ENCODE peak calls at places on chromosome 21, in eight cellular contexts. One of them, this sample, is unnamed.

GRCh38 chr21:32538147-32538792 is 47.1 kb downstream of the TCP10L start:
- DNase-seq in fibroblast of mammary gland: no peak
- DNase-seq in adrenal gland: no peak
- DNase-seq in brain microvascular endothelial cell: no peak
- DNase-seq in mucosa of descending colon: no peak
- DNase-seq in breast epithelium: no peak
- DNase-seq in left ventricle myocardium inferior: no peak
- DNase-seq in thyroid gland: no peak
- DNase-seq in this sample: no peak

GRCh38 chr21:28975401-28975800 is 17.3 kb downstream of the LTN1 start:
- DNase-seq in fibroblast of mammary gland: peak; percentile 89
- DNase-seq in adrenal gland: no peak
- DNase-seq in brain microvascular endothelial cell: no peak
- DNase-seq in mucosa of descending colon: no peak
- DNase-seq in breast epithelium: no peak
- DNase-seq in left ventricle myocardium inferior: no peak
- DNase-seq in thyroid gland: no peak
- DNase-seq in this sample: no peak

GRCh38 chr21:36209626-36210171 is 53.1 kb downstream of the DOP1B start:
- DNase-seq in fibroblast of mammary gland: peak; percentile 83
- DNase-seq in adrenal gland: peak; percentile 69
- DNase-seq in brain microvascular endothelial cell: peak; percentile 42
- DNase-seq in mucosa of descending colon: no peak
- DNase-seq in breast epithelium: no peak
- DNase-seq in left ventricle myocardium inferior: no peak
- DNase-seq in thyroid gland: peak; percentile 69
- DNase-seq in this sample: peak; percentile 80

GRCh38 chr21:33205476-33205875 is 24.3 kb upstream of the IFNAR2 start:
- DNase-seq in fibroblast of mammary gland: no peak
- DNase-seq in adrenal gland: no peak
- DNase-seq in brain microvascular endothelial cell: no peak
- DNase-seq in mucosa of descending colon: no peak
- DNase-seq in breast epithelium: no peak
- DNase-seq in left ventricle myocardium inferior: no peak
- DNase-seq in thyroid gland: no peak
- DNase-seq in this sample: no peak

GRCh38 chr21:31760931-31761330 is 29.0 kb upstream of the SCAF4 start:
- DNase-seq in fibroblast of mammary gland: no peak
- DNase-seq in adrenal gland: no peak
- DNase-seq in brain microvascular endothelial cell: no peak
- DNase-seq in mucosa of descending colon: no peak
- DNase-seq in breast epithelium: no peak
- DNase-seq in left ventricle myocardium inferior: no peak
- DNase-seq in thyroid gland: no peak
- DNase-seq in this sample: no peak

GRCh38 chr21:16517380-16517779 is 787.6 kb downstream of the USP25 start:
- DNase-seq in fibroblast of mammary gland: no peak
- DNase-seq in adrenal gland: no peak
- DNase-seq in brain microvascular endothelial cell: no peak
- DNase-seq in mucosa of descending colon: no peak
- DNase-seq in breast epithelium: no peak
- DNase-seq in left ventricle myocardium inferior: no peak
- DNase-seq in thyroid gland: no peak
- DNase-seq in this sample: no peak

GRCh38 chr21:16741228-16741665 is 771.6 kb upstream of the CXADR start:
- DNase-seq in fibroblast of mammary gland: peak; percentile 35
- DNase-seq in adrenal gland: peak; percentile 19
- DNase-seq in brain microvascular endothelial cell: no peak
- DNase-seq in mucosa of descending colon: no peak
- DNase-seq in breast epithelium: no peak
- DNase-seq in left ventricle myocardium inferior: peak; percentile 37
- DNase-seq in thyroid gland: no peak
- DNase-seq in this sample: no peak

GRCh38 chr21:26405735-26406361 is 167.2 kb downstream of the CYYR1 start:
- DNase-seq in fibroblast of mammary gland: peak; percentile 85
- DNase-seq in adrenal gland: peak; percentile 9
- DNase-seq in brain microvascular endothelial cell: peak; percentile 84
- DNase-seq in mucosa of descending colon: no peak
- DNase-seq in breast epithelium: no peak
- DNase-seq in left ventricle myocardium inferior: no peak
- DNase-seq in thyroid gland: peak; percentile 21
- DNase-seq in this sample: peak; percentile 92

GRCh38 chr21:45070970-45071369 is 3.4 kb upstream of the ADARB1 start:
- DNase-seq in fibroblast of mammary gland: no peak
- DNase-seq in adrenal gland: no peak
- DNase-seq in brain microvascular endothelial cell: no peak
- DNase-seq in mucosa of descending colon: no peak
- DNase-seq in breast epithelium: no peak
- DNase-seq in left ventricle myocardium inferior: no peak
- DNase-seq in thyroid gland: no peak
- DNase-seq in this sample: no peak

GRCh38 chr21:33434770-33435360 is 31.7 kb downstream of the IFNGR2 start:
- DNase-seq in fibroblast of mammary gland: peak; percentile 97
- DNase-seq in adrenal gland: peak; percentile 52
- DNase-seq in brain microvascular endothelial cell: peak; percentile 89
- DNase-seq in mucosa of descending colon: no peak
- DNase-seq in breast epithelium: no peak
- DNase-seq in left ventricle myocardium inferior: no peak
- DNase-seq in thyroid gland: no peak
- DNase-seq in this sample: peak; percentile 97

GRCh38 chr21:39087238-39087975 is 95.8 kb downstream of the PSMG1 start:
- DNase-seq in fibroblast of mammary gland: no peak
- DNase-seq in adrenal gland: no peak
- DNase-seq in brain microvascular endothelial cell: no peak
- DNase-seq in mucosa of descending colon: no peak
- DNase-seq in breast epithelium: no peak
- DNase-seq in left ventricle myocardium inferior: peak; percentile 70
- DNase-seq in thyroid gland: no peak
- DNase-seq in this sample: no peak

GRCh38 chr21:34707876-34708325 is 39.1 kb downstream of the CLIC6 start:
- DNase-seq in fibroblast of mammary gland: no peak
- DNase-seq in adrenal gland: no peak
- DNase-seq in brain microvascular endothelial cell: no peak
- DNase-seq in mucosa of descending colon: no peak
- DNase-seq in breast epithelium: no peak
- DNase-seq in left ventricle myocardium inferior: no peak
- DNase-seq in thyroid gland: no peak
- DNase-seq in this sample: no peak

GRCh38 chr21:33059319-33059894 is 10.5 kb upstream of the OLIG1 start:
- DNase-seq in fibroblast of mammary gland: no peak
- DNase-seq in adrenal gland: no peak
- DNase-seq in brain microvascular endothelial cell: no peak
- DNase-seq in mucosa of descending colon: no peak
- DNase-seq in breast epithelium: no peak
- DNase-seq in left ventricle myocardium inferior: no peak
- DNase-seq in thyroid gland: no peak
- DNase-seq in this sample: peak; percentile 29

GRCh38 chr21:28832013-28832714 is 160.5 kb downstream of the LTN1 start:
- DNase-seq in fibroblast of mammary gland: peak; percentile 19
- DNase-seq in adrenal gland: no peak
- DNase-seq in brain microvascular endothelial cell: no peak
- DNase-seq in mucosa of descending colon: no peak
- DNase-seq in breast epithelium: no peak
- DNase-seq in left ventricle myocardium inferior: no peak
- DNase-seq in thyroid gland: no peak
- DNase-seq in this sample: peak; percentile 92

GRCh38 chr21:14875704-14876364 is 189.0 kb downstream of the NRIP1 start:
- DNase-seq in fibroblast of mammary gland: no peak
- DNase-seq in adrenal gland: no peak
- DNase-seq in brain microvascular endothelial cell: no peak
- DNase-seq in mucosa of descending colon: no peak
- DNase-seq in breast epithelium: no peak
- DNase-seq in left ventricle myocardium inferior: no peak
- DNase-seq in thyroid gland: peak; percentile 26
- DNase-seq in this sample: no peak

GRCh38 chr21:24260751-24261150 is 1346.5 kb downstream of the MRPL39 start:
- DNase-seq in fibroblast of mammary gland: no peak
- DNase-seq in adrenal gland: no peak
- DNase-seq in brain microvascular endothelial cell: no peak
- DNase-seq in mucosa of descending colon: no peak
- DNase-seq in breast epithelium: no peak
- DNase-seq in left ventricle myocardium inferior: no peak
- DNase-seq in thyroid gland: no peak
- DNase-seq in this sample: no peak

GRCh38 chr21:27803571-27803970 is 836.7 kb upstream of the ADAMTS5 start:
- DNase-seq in fibroblast of mammary gland: peak; percentile 55
- DNase-seq in adrenal gland: no peak
- DNase-seq in brain microvascular endothelial cell: no peak
- DNase-seq in mucosa of descending colon: no peak
- DNase-seq in breast epithelium: no peak
- DNase-seq in left ventricle myocardium inferior: no peak
- DNase-seq in thyroid gland: no peak
- DNase-seq in this sample: no peak

GRCh38 chr21:41767606-41768370 is 936 bp upstream of the RIPK4 start:
- DNase-seq in fibroblast of mammary gland: no peak
- DNase-seq in adrenal gland: no peak
- DNase-seq in brain microvascular endothelial cell: no peak
- DNase-seq in mucosa of descending colon: no peak
- DNase-seq in breast epithelium: no peak
- DNase-seq in left ventricle myocardium inferior: no peak
- DNase-seq in thyroid gland: peak; percentile 56
- DNase-seq in this sample: peak; percentile 45

GRCh38 chr21:41769933-41770332 is 3.1 kb upstream of the RIPK4 start:
- DNase-seq in fibroblast of mammary gland: no peak
- DNase-seq in adrenal gland: no peak
- DNase-seq in brain microvascular endothelial cell: no peak
- DNase-seq in mucosa of descending colon: no peak
- DNase-seq in breast epithelium: no peak
- DNase-seq in left ventricle myocardium inferior: no peak
- DNase-seq in thyroid gland: no peak
- DNase-seq in this sample: no peak

GRCh38 chr21:41769521-41769920 is 2.7 kb upstream of the RIPK4 start:
- DNase-seq in fibroblast of mammary gland: no peak
- DNase-seq in adrenal gland: no peak
- DNase-seq in brain microvascular endothelial cell: no peak
- DNase-seq in mucosa of descending colon: no peak
- DNase-seq in breast epithelium: no peak
- DNase-seq in left ventricle myocardium inferior: no peak
- DNase-seq in thyroid gland: no peak
- DNase-seq in this sample: no peak

GRCh38 chr21:41769106-41769505 is 2.3 kb upstream of the RIPK4 start:
- DNase-seq in fibroblast of mammary gland: no peak
- DNase-seq in adrenal gland: no peak
- DNase-seq in brain microvascular endothelial cell: no peak
- DNase-seq in mucosa of descending colon: no peak
- DNase-seq in breast epithelium: no peak
- DNase-seq in left ventricle myocardium inferior: no peak
- DNase-seq in thyroid gland: no peak
- DNase-seq in this sample: no peak

GRCh38 chr21:41768371-41769042 is 1.7 kb upstream of the RIPK4 start:
- DNase-seq in fibroblast of mammary gland: peak; percentile 79
- DNase-seq in adrenal gland: no peak
- DNase-seq in brain microvascular endothelial cell: peak; percentile 60
- DNase-seq in mucosa of descending colon: peak; percentile 88
- DNase-seq in breast epithelium: no peak
- DNase-seq in left ventricle myocardium inferior: no peak
- DNase-seq in thyroid gland: peak; percentile 63
- DNase-seq in this sample: peak; percentile 92
- H3K4me3 ChIP-seq in fibroblast of mammary gland: peak overlapping the region; percentile 17
- H3K4me3 ChIP-seq in adrenal gland: peak overlapping the region; percentile 16
- H3K4me3 ChIP-seq in brain microvascular endothelial cell: peak overlapping the region; percentile 34
- H3K4me3 ChIP-seq in mucosa of descending colon: no peak overlapping the region
- H3K4me3 ChIP-seq in breast epithelium: no peak overlapping the region
- H3K4me3 ChIP-seq in left ventricle myocardium inferior: peak overlapping the region; percentile 46
- H3K4me3 ChIP-seq in thyroid gland: no peak overlapping the region
- H3K4me3 ChIP-seq in this sample: peak overlapping the region; percentile 21

GRCh38 chr21:46552274-46552673 is 52.6 kb downstream of the S100B start:
- DNase-seq in fibroblast of mammary gland: no peak
- DNase-seq in adrenal gland: no peak
- DNase-seq in brain microvascular endothelial cell: no peak
- DNase-seq in mucosa of descending colon: no peak
- DNase-seq in breast epithelium: peak; percentile 17
- DNase-seq in left ventricle myocardium inferior: no peak
- DNase-seq in thyroid gland: no peak
- DNase-seq in this sample: no peak

GRCh38 chr21:46554431-46555224 is 50.3 kb downstream of the S100B start:
- DNase-seq in fibroblast of mammary gland: no peak
- DNase-seq in adrenal gland: no peak
- DNase-seq in brain microvascular endothelial cell: no peak
- DNase-seq in mucosa of descending colon: no peak
- DNase-seq in breast epithelium: no peak
- DNase-seq in left ventricle myocardium inferior: no peak
- DNase-seq in thyroid gland: no peak
- DNase-seq in this sample: no peak

GRCh38 chr21:46553993-46554392 is 50.9 kb downstream of the S100B start:
- DNase-seq in fibroblast of mammary gland: no peak
- DNase-seq in adrenal gland: no peak
- DNase-seq in brain microvascular endothelial cell: no peak
- DNase-seq in mucosa of descending colon: no peak
- DNase-seq in breast epithelium: no peak
- DNase-seq in left ventricle myocardium inferior: no peak
- DNase-seq in thyroid gland: no peak
- DNase-seq in this sample: no peak

GRCh38 chr21:46551636-46552241 is 53.1 kb downstream of the S100B start:
- DNase-seq in fibroblast of mammary gland: no peak
- DNase-seq in adrenal gland: peak; percentile 25
- DNase-seq in brain microvascular endothelial cell: no peak
- DNase-seq in mucosa of descending colon: peak; percentile 76
- DNase-seq in breast epithelium: peak; percentile 16
- DNase-seq in left ventricle myocardium inferior: no peak
- DNase-seq in thyroid gland: no peak
- DNase-seq in this sample: no peak

GRCh38 chr21:46552865-46553379 is 52.0 kb downstream of the S100B start:
- DNase-seq in fibroblast of mammary gland: no peak
- DNase-seq in adrenal gland: no peak
- DNase-seq in brain microvascular endothelial cell: no peak
- DNase-seq in mucosa of descending colon: no peak
- DNase-seq in breast epithelium: no peak
- DNase-seq in left ventricle myocardium inferior: no peak
- DNase-seq in thyroid gland: no peak
- DNase-seq in this sample: no peak
- H3K4me3 ChIP-seq in fibroblast of mammary gland: no peak overlapping the region
- H3K4me3 ChIP-seq in adrenal gland: no peak overlapping the region
- H3K4me3 ChIP-seq in brain microvascular endothelial cell: no peak overlapping the region
- H3K4me3 ChIP-seq in mucosa of descending colon: no peak overlapping the region
- H3K4me3 ChIP-seq in breast epithelium: no peak overlapping the region
- H3K4me3 ChIP-seq in left ventricle myocardium inferior: no peak overlapping the region
- H3K4me3 ChIP-seq in thyroid gland: no peak overlapping the region
- H3K4me3 ChIP-seq in this sample: no peak overlapping the region

GRCh38 chr21:46604329-46604974 is 430 bp downstream of the S100B start:
- DNase-seq in fibroblast of mammary gland: no peak
- DNase-seq in adrenal gland: no peak
- DNase-seq in brain microvascular endothelial cell: no peak
- DNase-seq in mucosa of descending colon: no peak
- DNase-seq in breast epithelium: no peak
- DNase-seq in left ventricle myocardium inferior: no peak
- DNase-seq in thyroid gland: no peak
- DNase-seq in this sample: no peak
- H3K4me3 ChIP-seq in fibroblast of mammary gland: no peak overlapping the region
- H3K4me3 ChIP-seq in adrenal gland: no peak overlapping the region
- H3K4me3 ChIP-seq in brain microvascular endothelial cell: no peak overlapping the region
- H3K4me3 ChIP-seq in mucosa of descending colon: no peak overlapping the region
- H3K4me3 ChIP-seq in breast epithelium: no peak overlapping the region
- H3K4me3 ChIP-seq in left ventricle myocardium inferior: peak overlapping the region; percentile 29
- H3K4me3 ChIP-seq in thyroid gland: no peak overlapping the region
- H3K4me3 ChIP-seq in this sample: no peak overlapping the region

DNA sequence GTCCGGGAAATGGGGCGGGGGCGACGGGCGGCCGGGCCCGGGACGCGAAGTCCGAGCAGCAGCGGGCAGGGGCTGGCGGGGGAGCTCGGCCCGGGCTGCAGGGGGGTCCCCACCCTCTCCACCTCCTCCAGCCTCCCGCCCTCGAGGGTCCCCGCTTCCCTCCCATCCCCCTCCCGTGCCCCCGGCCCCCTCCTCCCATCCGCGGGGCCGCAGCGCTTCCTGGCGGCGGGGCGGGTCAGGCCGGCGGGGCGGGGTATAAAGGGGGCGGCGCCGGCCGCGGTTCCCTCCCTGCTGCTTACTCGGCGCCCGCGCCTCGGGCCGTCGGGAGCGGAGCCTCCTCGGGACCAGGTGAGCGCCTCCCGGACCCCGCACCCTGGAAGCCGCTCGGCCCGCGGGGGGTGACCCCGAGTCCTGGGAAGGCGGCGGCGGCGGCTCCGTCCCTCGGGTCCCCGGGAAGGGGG is at the start of gene COL6A2:
- DNase-seq in fibroblast of mammary gland: peak; percentile 72
- DNase-seq in adrenal gland: peak; percentile 33
- DNase-seq in brain microvascular endothelial cell: peak; percentile 36
- DNase-seq in mucosa of descending colon: peak; percentile 61
- DNase-seq in breast epithelium: peak; percentile 59
- DNase-seq in left ventricle myocardium inferior: peak; percentile 75
- DNase-seq in thyroid gland: peak; percentile 31
- DNase-seq in this sample: no peak
- H3K4me3 ChIP-seq in fibroblast of mammary gland: peak within 1 kb of the TSS; percentile 85
- H3K4me3 ChIP-seq in adrenal gland: peak within 1 kb of the TSS; percentile 74
- H3K4me3 ChIP-seq in brain microvascular endothelial cell: peak within 1 kb of the TSS; percentile 78
- H3K4me3 ChIP-seq in mucosa of descending colon: peak within 1 kb of the TSS; percentile 40
- H3K4me3 ChIP-seq in breast epithelium: peak within 1 kb of the TSS; percentile 89
- H3K4me3 ChIP-seq in left ventricle myocardium inferior: peak within 1 kb of the TSS; percentile 85
- H3K4me3 ChIP-seq in thyroid gland: peak within 1 kb of the TSS; percentile 20
- H3K4me3 ChIP-seq in this sample: no peak within 1 kb of the TSS

This sample was measured in bronchial epithelial cell.